ENCODE peak calls at places on chromosomes 12 and 14, in nine cellular contexts. One of them, this sample, is unnamed.

GRCh38 chr14:91317381-91318313 is 73.1 kb upstream of the GPR68 start:
- DNase-seq in effector CD4-positive, alpha-beta T cell: peak
- DNase-seq in fibroblast of mammary gland: peak
- DNase-seq in M059J: peak
- DNase-seq in NCI-H2081 treated with DMSO at 0.1 percent for 48 hours: no peak
- DNase-seq in transverse colon: peak
- DNase-seq in substantia nigra: no peak
- DNase-seq in HS-5: no peak
- DNase-seq in EL: no peak
- DNase-seq in this sample: no peak

GRCh38 chr12:9378430-9378835 is 170.2 kb upstream of the PZP start:
- DNase-seq in effector CD4-positive, alpha-beta T cell: no peak
- DNase-seq in fibroblast of mammary gland: no peak
- DNase-seq in M059J: peak
- DNase-seq in NCI-H2081 treated with DMSO at 0.1 percent for 48 hours: no peak
- DNase-seq in transverse colon: no peak
- DNase-seq in substantia nigra: no peak
- DNase-seq in HS-5: no peak
- DNase-seq in EL: no peak
- DNase-seq in this sample: no peak

GRCh38 chr12:32273712-32274111 is 125.6 kb upstream of the FGD4 start:
- DNase-seq in effector CD4-positive, alpha-beta T cell: peak
- DNase-seq in fibroblast of mammary gland: no peak
- DNase-seq in M059J: no peak
- DNase-seq in NCI-H2081 treated with DMSO at 0.1 percent for 48 hours: no peak
- DNase-seq in transverse colon: peak
- DNase-seq in substantia nigra: no peak
- DNase-seq in HS-5: no peak
- DNase-seq in EL: no peak
- DNase-seq in this sample: no peak

GRCh38 chr12:112381421-112381897 is 772 bp downstream of the HECTD4 start:
- DNase-seq in effector CD4-positive, alpha-beta T cell: peak
- DNase-seq in fibroblast of mammary gland: no peak
- DNase-seq in M059J: peak
- DNase-seq in NCI-H2081 treated with DMSO at 0.1 percent for 48 hours: no peak
- DNase-seq in transverse colon: peak
- DNase-seq in substantia nigra: no peak
- DNase-seq in HS-5: no peak
- DNase-seq in EL: peak
- DNase-seq in this sample: no peak

GRCh38 chr12:22215467-22216253 is 118.8 kb downstream of the ST8SIA1 start:
- DNase-seq in effector CD4-positive, alpha-beta T cell: no peak
- DNase-seq in fibroblast of mammary gland: peak
- DNase-seq in M059J: no peak
- DNase-seq in NCI-H2081 treated with DMSO at 0.1 percent for 48 hours: no peak
- DNase-seq in transverse colon: no peak
- DNase-seq in substantia nigra: no peak
- DNase-seq in HS-5: no peak
- DNase-seq in EL: no peak
- DNase-seq in this sample: no peak

GRCh38 chr12:82896979-82897378 is 210.3 kb downstream of the TMTC2 start:
- DNase-seq in effector CD4-positive, alpha-beta T cell: no peak
- DNase-seq in fibroblast of mammary gland: peak
- DNase-seq in M059J: peak
- DNase-seq in NCI-H2081 treated with DMSO at 0.1 percent for 48 hours: no peak
- DNase-seq in transverse colon: peak
- DNase-seq in substantia nigra: no peak
- DNase-seq in HS-5: peak
- DNase-seq in EL: no peak
- DNase-seq in this sample: no peak

GRCh38 chr14:104333903-104334811 is 195.8 kb downstream of the KIF26A start:
- DNase-seq in effector CD4-positive, alpha-beta T cell: no peak
- DNase-seq in fibroblast of mammary gland: no peak
- DNase-seq in M059J: no peak
- DNase-seq in NCI-H2081 treated with DMSO at 0.1 percent for 48 hours: no peak
- DNase-seq in transverse colon: no peak
- DNase-seq in substantia nigra: no peak
- DNase-seq in HS-5: no peak
- DNase-seq in EL: no peak
- DNase-seq in this sample: no peak

GRCh38 chr12:122986258-122986871 is 5.9 kb downstream of the ARL6IP4 start:
- DNase-seq in effector CD4-positive, alpha-beta T cell: no peak
- DNase-seq in fibroblast of mammary gland: no peak
- DNase-seq in M059J: no peak
- DNase-seq in NCI-H2081 treated with DMSO at 0.1 percent for 48 hours: no peak
- DNase-seq in transverse colon: no peak
- DNase-seq in substantia nigra: no peak
- DNase-seq in HS-5: no peak
- DNase-seq in EL: no peak
- DNase-seq in this sample: no peak

GRCh38 chr14:78202976-78203375 is 32.8 kb downstream of the NRXN3 start:
- DNase-seq in effector CD4-positive, alpha-beta T cell: no peak
- DNase-seq in fibroblast of mammary gland: no peak
- DNase-seq in M059J: no peak
- DNase-seq in NCI-H2081 treated with DMSO at 0.1 percent for 48 hours: peak
- DNase-seq in transverse colon: no peak
- DNase-seq in substantia nigra: no peak
- DNase-seq in HS-5: no peak
- DNase-seq in EL: no peak
- DNase-seq in this sample: peak